ENCODE peak calls at places on chromosomes 13 and 19, in eight cellular contexts. One of them, this sample, is unnamed. For H3K9me3 and H3K4me1, the result is how much of the 10 kb centered on the place peaks cover.

GRCh38 chr13:82323101-82323500 is 1559.2 kb downstream of the SLITRK1 start:
- DNase-seq in HCT116: no peak
- DNase-seq in adipocyte: no peak
- DNase-seq in trophoblast cell: no peak
- DNase-seq in DND-41: no peak
- DNase-seq in H9: no peak
- DNase-seq in colonic mucosa: no peak
- DNase-seq in fibroblast of lung: no peak
- DNase-seq in this sample: no peak

GRCh38 chr13:24925318-24926231 is 161.6 kb downstream of the RNF17 start:
- DNase-seq in HCT116: no peak
- DNase-seq in adipocyte: no peak
- DNase-seq in trophoblast cell: no peak
- DNase-seq in DND-41: no peak
- DNase-seq in H9: no peak
- DNase-seq in colonic mucosa: no peak
- DNase-seq in fibroblast of lung: no peak
- DNase-seq in this sample: no peak

GRCh38 chr19:52535831-52536800 is 8.6 kb downstream of the ZNF808 start:
- DNase-seq in HCT116: no peak
- DNase-seq in adipocyte: peak
- DNase-seq in trophoblast cell: peak
- DNase-seq in DND-41: peak
- DNase-seq in H9: peak
- DNase-seq in colonic mucosa: peak
- DNase-seq in fibroblast of lung: peak
- DNase-seq in this sample: peak

GRCh38 chr13:33355470-33355869 is 69.9 kb upstream of the STARD13 start:
- DNase-seq in HCT116: no peak
- DNase-seq in adipocyte: peak
- DNase-seq in trophoblast cell: peak
- DNase-seq in DND-41: no peak
- DNase-seq in H9: no peak
- DNase-seq in colonic mucosa: no peak
- DNase-seq in fibroblast of lung: peak
- DNase-seq in this sample: no peak

GRCh38 chr13:44493213-44493812 is 82.8 kb downstream of the TSC22D1 start:
- DNase-seq in HCT116: no peak
- DNase-seq in adipocyte: no peak
- DNase-seq in trophoblast cell: no peak
- DNase-seq in DND-41: no peak
- DNase-seq in H9: no peak
- DNase-seq in colonic mucosa: no peak
- DNase-seq in fibroblast of lung: no peak
- DNase-seq in this sample: no peak

GRCh38 chr19:52188822-52189744 is 769 bp upstream of the PPP2R1A start:
- DNase-seq in HCT116: no peak
- DNase-seq in adipocyte: peak
- DNase-seq in trophoblast cell: peak
- DNase-seq in DND-41: no peak
- DNase-seq in H9: no peak
- DNase-seq in colonic mucosa: peak
- DNase-seq in fibroblast of lung: no peak
- DNase-seq in this sample: peak

GRCh38 chr13:23898101-23898500 is 799 bp upstream of the C1QTNF9B start:
- DNase-seq in HCT116: no peak
- DNase-seq in adipocyte: no peak
- DNase-seq in trophoblast cell: no peak
- DNase-seq in DND-41: no peak
- DNase-seq in H9: no peak
- DNase-seq in colonic mucosa: peak
- DNase-seq in fibroblast of lung: peak
- DNase-seq in this sample: no peak

GRCh38 chr13:100131863-100132574 is 43.1 kb downstream of the PCCA start:
- DNase-seq in HCT116: peak
- DNase-seq in adipocyte: peak
- DNase-seq in trophoblast cell: peak
- DNase-seq in DND-41: no peak
- DNase-seq in H9: no peak
- DNase-seq in colonic mucosa: no peak
- DNase-seq in fibroblast of lung: peak
- DNase-seq in this sample: no peak

GRCh38 chr13:29577135-29578051 is 18.1 kb downstream of the SLC7A1 start:
- DNase-seq in HCT116: no peak
- DNase-seq in adipocyte: no peak
- DNase-seq in trophoblast cell: no peak
- DNase-seq in DND-41: no peak
- DNase-seq in H9: no peak
- DNase-seq in colonic mucosa: no peak
- DNase-seq in fibroblast of lung: no peak
- DNase-seq in this sample: no peak

GRCh38 chr13:79340490-79340889 is 65.6 kb downstream of the RBM26 start:
- DNase-seq in HCT116: no peak
- DNase-seq in adipocyte: peak
- DNase-seq in trophoblast cell: peak
- DNase-seq in DND-41: no peak
- DNase-seq in H9: no peak
- DNase-seq in colonic mucosa: no peak
- DNase-seq in fibroblast of lung: peak
- DNase-seq in this sample: no peak

GRCh38 chr13:111210488-111210887 is 95.4 kb downstream of the ARHGEF7 start:
- DNase-seq in HCT116: no peak
- DNase-seq in adipocyte: peak
- DNase-seq in trophoblast cell: peak
- DNase-seq in DND-41: no peak
- DNase-seq in H9: peak
- DNase-seq in colonic mucosa: no peak
- DNase-seq in fibroblast of lung: peak
- DNase-seq in this sample: no peak

GRCh38 chr19:44891016-44891882 is at the start of gene TOMM40:
- DNase-seq in HCT116: no peak
- DNase-seq in adipocyte: peak
- DNase-seq in trophoblast cell: no peak
- DNase-seq in DND-41: peak
- DNase-seq in H9: no peak
- DNase-seq in colonic mucosa: no peak
- DNase-seq in fibroblast of lung: no peak
- DNase-seq in this sample: peak

GRCh38 chr13:94352057-94352456 is 127.4 kb downstream of the DCT start:
- DNase-seq in HCT116: no peak
- DNase-seq in adipocyte: peak
- DNase-seq in trophoblast cell: no peak
- DNase-seq in DND-41: no peak
- DNase-seq in H9: no peak
- DNase-seq in colonic mucosa: no peak
- DNase-seq in fibroblast of lung: no peak
- DNase-seq in this sample: no peak

GRCh38 chr13:38045278-38046048 is 175.9 kb upstream of the TRPC4 start:
- DNase-seq in HCT116: no peak
- DNase-seq in adipocyte: peak
- DNase-seq in trophoblast cell: peak
- DNase-seq in DND-41: no peak
- DNase-seq in H9: peak
- DNase-seq in colonic mucosa: no peak
- DNase-seq in fibroblast of lung: peak
- DNase-seq in this sample: peak

GRCh38 chr19:49930483-49931011 is 1.2 kb upstream of the NUP62 start:
- DNase-seq in HCT116: peak
- DNase-seq in adipocyte: peak
- DNase-seq in trophoblast cell: peak
- DNase-seq in DND-41: peak
- DNase-seq in H9: peak
- DNase-seq in colonic mucosa: peak
- DNase-seq in fibroblast of lung: no peak
- DNase-seq in this sample: peak

GRCh38 chr19:35828694-35829301 is 16.2 kb upstream of the PRODH2 start:
- DNase-seq in HCT116: no peak
- DNase-seq in adipocyte: peak
- DNase-seq in trophoblast cell: peak
- DNase-seq in DND-41: peak
- DNase-seq in H9: peak
- DNase-seq in colonic mucosa: peak
- DNase-seq in fibroblast of lung: peak
- DNase-seq in this sample: peak

DNA sequence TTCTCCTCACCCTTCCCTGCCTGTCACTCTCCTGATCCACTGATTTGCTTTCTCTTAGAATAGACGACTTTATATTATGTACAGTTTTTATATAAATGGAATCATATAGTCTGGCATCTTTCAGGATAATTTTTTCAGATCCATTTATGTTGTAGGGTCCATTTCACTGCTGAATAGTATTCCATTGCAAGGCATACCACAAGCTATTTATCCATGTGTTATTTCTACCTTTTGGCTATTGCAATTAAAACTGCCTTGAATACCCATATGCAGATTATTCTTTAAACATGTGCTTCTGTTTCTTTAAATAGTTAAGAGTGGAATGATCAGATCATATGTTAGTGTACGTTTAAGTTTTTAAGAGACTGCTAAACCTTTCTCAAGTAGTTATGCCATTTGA is 17.8 kb upstream of the ZNF177 start:
- DNase-seq in HCT116: no peak
- DNase-seq in adipocyte: no peak
- DNase-seq in trophoblast cell: no peak
- DNase-seq in DND-41: no peak
- DNase-seq in H9: no peak
- DNase-seq in colonic mucosa: no peak
- DNase-seq in fibroblast of lung: no peak
- DNase-seq in this sample: no peak
- H3K9me3 ChIP-seq in HCT116: under half
- H3K9me3 ChIP-seq in adipocyte: half or more
- H3K9me3 ChIP-seq in trophoblast cell: under half
- H3K9me3 ChIP-seq in DND-41: half or more
- H3K9me3 ChIP-seq in H9: half or more
- H3K9me3 ChIP-seq in colonic mucosa: under half
- H3K9me3 ChIP-seq in fibroblast of lung: under half
- H3K9me3 ChIP-seq in this sample: half or more

DNA sequence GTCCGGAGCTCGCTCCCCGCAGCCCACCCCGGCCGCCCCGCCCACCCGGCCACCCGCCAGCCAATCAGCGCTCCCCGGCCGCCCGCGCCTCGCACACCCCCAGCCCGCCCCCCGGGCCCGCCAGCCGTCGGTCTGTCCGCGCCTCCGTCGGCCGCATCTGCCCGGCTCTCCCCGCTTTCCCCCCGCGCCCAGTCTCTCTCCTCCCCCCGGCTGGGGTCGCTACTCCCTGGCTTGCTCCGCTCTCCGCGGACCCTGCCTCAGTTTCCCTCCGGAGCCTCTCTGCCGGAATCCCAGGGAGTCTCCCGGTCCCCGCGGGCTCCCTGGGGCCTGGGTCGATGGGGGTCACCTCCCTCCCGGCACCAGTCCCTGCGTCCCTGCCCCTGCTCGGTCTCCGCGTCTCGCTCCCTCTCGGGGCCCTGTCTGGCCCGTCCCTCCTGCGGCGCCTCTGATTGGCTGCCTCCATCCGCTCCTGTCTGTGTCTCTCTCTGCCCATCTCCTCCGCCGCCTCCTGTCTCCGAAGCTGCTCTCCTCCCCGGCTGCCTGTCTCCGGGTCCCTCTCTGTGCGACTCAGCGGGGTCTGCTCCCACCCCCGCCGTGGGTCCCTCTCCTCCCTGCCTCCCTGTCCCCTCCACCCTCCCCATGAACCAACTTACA is 485 bp downstream of the IL11 start:
- DNase-seq in HCT116: no peak
- DNase-seq in adipocyte: peak
- DNase-seq in trophoblast cell: peak
- DNase-seq in DND-41: no peak
- DNase-seq in H9: peak
- DNase-seq in colonic mucosa: no peak
- DNase-seq in fibroblast of lung: peak
- DNase-seq in this sample: peak
- H3K9ac ChIP-seq in HCT116: peak
- H3K9ac ChIP-seq in adipocyte: peak
- H3K9ac ChIP-seq in trophoblast cell: peak
- H3K9ac ChIP-seq in DND-41: no peak
- H3K9ac ChIP-seq in H9: no peak
- H3K9ac ChIP-seq in colonic mucosa: no peak
- H3K9ac ChIP-seq in fibroblast of lung: peak
- H3K9ac ChIP-seq in this sample: no peak

DNA sequence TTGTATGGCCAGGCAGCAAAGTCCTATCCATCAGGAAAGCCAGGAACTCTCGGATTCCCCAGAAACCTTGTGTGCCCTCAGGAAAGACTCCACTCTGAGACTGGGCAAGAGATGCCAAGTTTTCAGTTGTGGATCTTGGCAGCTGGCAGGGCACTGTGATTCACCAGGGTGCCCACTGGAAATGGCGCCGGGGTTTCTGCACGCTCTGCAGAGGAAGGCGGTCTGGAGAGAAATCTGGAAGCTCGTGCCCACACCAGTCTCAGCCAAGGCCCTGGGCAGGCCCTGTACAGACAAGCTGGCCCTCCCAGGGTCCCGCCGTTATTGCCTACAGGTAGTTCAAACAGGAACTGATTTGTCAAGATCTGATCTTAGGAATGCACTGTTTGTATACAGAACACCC is 4.9 kb downstream of the NAPA start:
- DNase-seq in HCT116: no peak
- DNase-seq in adipocyte: no peak
- DNase-seq in trophoblast cell: no peak
- DNase-seq in DND-41: no peak
- DNase-seq in H9: no peak
- DNase-seq in colonic mucosa: no peak
- DNase-seq in fibroblast of lung: no peak
- DNase-seq in this sample: no peak
- H3K4me1 ChIP-seq in HCT116: under half
- H3K4me1 ChIP-seq in adipocyte: half or more
- H3K4me1 ChIP-seq in trophoblast cell: under half
- H3K4me1 ChIP-seq in DND-41: under half
- H3K4me1 ChIP-seq in H9: under half
- H3K4me1 ChIP-seq in colonic mucosa: under half
- H3K4me1 ChIP-seq in fibroblast of lung: under half
- H3K4me1 ChIP-seq in this sample: under half

GRCh38 chr13:43307221-43307920 is 284.0 kb downstream of the DNAJC15 start:
- DNase-seq in HCT116: no peak
- DNase-seq in adipocyte: no peak
- DNase-seq in trophoblast cell: no peak
- DNase-seq in DND-41: no peak
- DNase-seq in H9: no peak
- DNase-seq in colonic mucosa: no peak
- DNase-seq in fibroblast of lung: no peak
- DNase-seq in this sample: no peak

GRCh38 chr13:43306364-43306763 is 283.0 kb downstream of the DNAJC15 start:
- DNase-seq in HCT116: no peak
- DNase-seq in adipocyte: no peak
- DNase-seq in trophoblast cell: no peak
- DNase-seq in DND-41: no peak
- DNase-seq in H9: no peak
- DNase-seq in colonic mucosa: no peak
- DNase-seq in fibroblast of lung: no peak
- DNase-seq in this sample: no peak

GRCh38 chr13:43304945-43305344 is 281.6 kb downstream of the DNAJC15 start:
- DNase-seq in HCT116: no peak
- DNase-seq in adipocyte: no peak
- DNase-seq in trophoblast cell: no peak
- DNase-seq in DND-41: no peak
- DNase-seq in H9: no peak
- DNase-seq in colonic mucosa: no peak
- DNase-seq in fibroblast of lung: no peak
- DNase-seq in this sample: peak

GRCh38 chr13:43304449-43304848 is 281.1 kb downstream of the DNAJC15 start:
- DNase-seq in HCT116: no peak
- DNase-seq in adipocyte: no peak
- DNase-seq in trophoblast cell: no peak
- DNase-seq in DND-41: no peak
- DNase-seq in H9: no peak
- DNase-seq in colonic mucosa: no peak
- DNase-seq in fibroblast of lung: no peak
- DNase-seq in this sample: no peak

GRCh38 chr13:43305416-43305815 is 282.0 kb downstream of the DNAJC15 start:
- DNase-seq in HCT116: no peak
- DNase-seq in adipocyte: no peak
- DNase-seq in trophoblast cell: peak
- DNase-seq in DND-41: no peak
- DNase-seq in H9: no peak
- DNase-seq in colonic mucosa: no peak
- DNase-seq in fibroblast of lung: no peak
- DNase-seq in this sample: no peak
- H3K9me3 ChIP-seq in HCT116: under half
- H3K9me3 ChIP-seq in adipocyte: under half
- H3K9me3 ChIP-seq in trophoblast cell: under half
- H3K9me3 ChIP-seq in DND-41: under half
- H3K9me3 ChIP-seq in H9: under half
- H3K9me3 ChIP-seq in colonic mucosa: under half
- H3K9me3 ChIP-seq in fibroblast of lung: under half
- H3K9me3 ChIP-seq in this sample: under half